ENCODE peak calls at places on chromosomes 13 and 19, in four cellular contexts. J, I, Z and U are unnamed samples.

GRCh38 chr13:30892966-30893365 is 13.1 kb upstream of the MEDAG start:
- DNase-seq in Z (peak), J (peak), I (no peak), U (no peak)

GRCh38 chr19:30653646-30654386 is 281.6 kb downstream of the ZNF536 start:
- DNase-seq in Z (no peak), J (no peak), I (no peak), U (no peak)

GRCh38 chr13:46374710-46375109 is 12.3 kb downstream of the RUBCNL start:
- DNase-seq in J (no peak), Z (no peak), I (no peak), U (no peak)

GRCh38 chr13:99294198-99294597 is 13.0 kb downstream of the GPR183 start:
- DNase-seq in Z (no peak), J (no peak), I (no peak), U (no peak)

GRCh38 chr13:72842991-72843390 is 61.1 kb downstream of the PIBF1 start:
- DNase-seq in J (no peak), Z (no peak), I (no peak), U (no peak)

GRCh38 chr19:2294377-2295335 is 12.7 kb upstream of the PEAK3 start:
- DNase-seq in I (peak), J (no peak), Z (peak), U (no peak)

GRCh38 chr19:11018179-11018578 is 57.3 kb downstream of the SMARCA4 start:
- DNase-seq in I (no peak), Z (no peak), J (no peak), U (no peak)

GRCh38 chr13:108322206-108322824 is 52.8 kb downstream of the TNFSF13B start:
- DNase-seq in I (no peak), Z (peak), J (no peak), U (peak)

GRCh38 chr13:40187836-40188591 is 478.4 kb downstream of the FOXO1 start:
- DNase-seq in Z (no peak), I (no peak), J (no peak), U (peak)

GRCh38 chr19:16825312-16826168 is 3.7 kb upstream of the SIN3B start:
- DNase-seq in J (peak), Z (peak), I (no peak), U (peak)

GRCh38 chr13:89822467-89822866 is 1525.0 kb upstream of the MIR17HG start:
- DNase-seq in I (no peak), Z (no peak), J (no peak), U (no peak)

GRCh38 chr13:113657851-113658741 is at the start of gene ATP4B:
- DNase-seq in I (no peak), Z (no peak), J (peak), U (no peak)

GRCh38 chr13:51814825-51815650 is 11.1 kb upstream of the DHRS12 start:
- DNase-seq in Z (peak), J (peak), I (no peak), U (peak)

GRCh38 chr19:16351133-16351809 is 26.6 kb downstream of the KLF2 start:
- DNase-seq in J (no peak), I (no peak), Z (peak), U (no peak)

GRCh38 chr19:30551271-30551670 is 179.1 kb downstream of the ZNF536 start:
- DNase-seq in Z (no peak), I (no peak), J (no peak), U (no peak)

GRCh38 chr13:104837756-104838155 is 1697.7 kb downstream of the EFNB2 start:
- DNase-seq in Z (no peak), J (no peak), I (no peak), U (no peak)

GRCh38 chr19:18790566-18791314 is at the start of gene COMP:
- DNase-seq in J (no peak), I (no peak), Z (no peak), U (no peak)

GRCh38 chr19:37594982-37595382 is 306 bp downstream of the ZNF540 start:
- DNase-seq in I (no peak), J (peak), Z (peak), U (no peak)

GRCh38 chr13:78160793-78161192 is 242.2 kb upstream of the EDNRB start:
- DNase-seq in Z (peak), I (peak), J (no peak), U (peak)

GRCh38 chr13:46844431-46844830 is 47.5 kb upstream of the ESD start:
- DNase-seq in Z (peak), I (no peak), J (no peak), U (no peak)

GRCh38 chr13:82717249-82717648 is 1165.0 kb downstream of the SLITRK1 start:
- DNase-seq in J (no peak), I (peak), Z (peak), U (peak)

GRCh38 chr13:44373247-44373600 is 400 bp upstream of the SERP2 start:
- DNase-seq in Z (no peak), J (no peak), I (no peak), U (no peak)

GRCh38 chr13:50596776-50597203 is 246.7 kb downstream of the DLEU7 start:
- DNase-seq in Z (no peak), J (no peak), I (no peak), U (no peak)

GRCh38 chr19:18393836-18394235 is 3.6 kb downstream of the LRRC25 start:
- DNase-seq in Z (no peak), I (no peak), J (no peak), U (no peak)

GRCh38 chr13:60431108-60431700 is 34.2 kb downstream of the TDRD3 start:
- DNase-seq in I (peak), J (no peak), Z (peak), U (peak)

GRCh38 chr19:40754611-40755247 is 3.7 kb downstream of the SNRPA start:
- DNase-seq in Z (peak), J (no peak), I (no peak), U (no peak)

GRCh38 chr19:925912-926594 is at the start of gene ARID3A:
- DNase-seq in I (no peak), Z (no peak), J (peak), U (no peak)

GRCh38 chr13:48411281-48412099 is 1.4 kb downstream of the LPAR6 start:
- DNase-seq in J (no peak), Z (peak), I (no peak), U (peak)

GRCh38 chr13:25871389-25872125 is 180.3 kb downstream of the SHISA2 start:
- DNase-seq in I (no peak), J (no peak), Z (no peak), U (no peak)

GRCh38 chr13:111852701-111853100 is 214.2 kb upstream of the SOX1 start:
- DNase-seq in J (no peak), Z (no peak), I (no peak), U (no peak)

GRCh38 chr13:42740753-42741152 is 40.6 kb upstream of the FAM216B start:
- DNase-seq in Z (no peak), J (peak), I (no peak), U (no peak)

GRCh38 chr13:95623141-95623540 is 21.4 kb downstream of the DZIP1 start:
- DNase-seq in I (no peak), J (no peak), Z (no peak), U (no peak)

GRCh38 chr13:101799196-101799595 is 346.7 kb downstream of the ITGBL1 start:
- DNase-seq in I (no peak), J (no peak), Z (no peak), U (no peak)

GRCh38 chr19:8261881-8262280 is 46.3 kb downstream of the CD320 start:
- DNase-seq in J (peak), I (no peak), Z (no peak), U (no peak)

DNA sequence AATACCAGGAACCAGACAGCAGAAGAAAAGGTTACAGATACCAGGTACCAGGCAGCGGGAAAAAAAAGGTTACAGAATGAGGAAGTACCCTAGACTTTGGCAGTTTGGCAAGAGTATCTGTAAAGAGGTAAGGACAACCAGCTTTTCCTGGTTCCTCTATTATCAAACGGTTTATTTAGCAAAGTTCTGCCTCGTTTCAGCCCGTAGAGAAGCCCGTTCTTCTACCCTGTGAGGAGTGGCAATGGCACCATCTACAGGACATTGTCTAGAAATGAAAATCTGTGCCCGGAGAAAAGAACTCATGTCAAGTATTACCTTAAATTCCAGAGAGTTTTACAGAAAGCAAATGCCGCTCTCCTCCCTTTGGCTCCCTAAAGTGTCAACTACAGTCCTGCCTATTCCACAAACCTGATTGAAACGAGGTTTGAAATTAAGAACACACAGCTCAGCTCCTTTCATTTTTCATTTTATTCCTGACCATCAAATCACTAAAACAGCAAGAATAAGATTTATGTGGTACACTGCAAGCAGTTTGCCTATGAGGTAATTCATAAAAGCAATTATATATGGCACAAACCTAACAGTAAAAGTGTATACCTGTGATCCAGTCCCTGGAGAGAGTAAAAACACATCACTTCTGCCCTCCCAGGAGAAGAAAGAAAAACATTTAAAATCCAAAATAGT is 226.3 kb downstream of the SLC7A1 start:
- DNase-seq in I (no peak), J (no peak), Z (peak), U (peak)
- TF ChIP-seq CTCF in I (peak), J (peak), Z (peak), U (peak)

GRCh38 chr19:45766919-45767346 is 2.1 kb downstream of the SIX5 start:
- DNase-seq in J (no peak), Z (peak), I (no peak), U (peak)
- H3K4me3 ChIP-seq in J (peak), Z (peak), I (peak), U (peak)

GRCh38 chr19:12035220-12036172 is at the start of gene ZNF433:
- DNase-seq in I (peak), J (peak), Z (peak), U (peak)
- TF ChIP-seq CTCF in I (no peak), J (no peak), Z (no peak), U (no peak)

DNA sequence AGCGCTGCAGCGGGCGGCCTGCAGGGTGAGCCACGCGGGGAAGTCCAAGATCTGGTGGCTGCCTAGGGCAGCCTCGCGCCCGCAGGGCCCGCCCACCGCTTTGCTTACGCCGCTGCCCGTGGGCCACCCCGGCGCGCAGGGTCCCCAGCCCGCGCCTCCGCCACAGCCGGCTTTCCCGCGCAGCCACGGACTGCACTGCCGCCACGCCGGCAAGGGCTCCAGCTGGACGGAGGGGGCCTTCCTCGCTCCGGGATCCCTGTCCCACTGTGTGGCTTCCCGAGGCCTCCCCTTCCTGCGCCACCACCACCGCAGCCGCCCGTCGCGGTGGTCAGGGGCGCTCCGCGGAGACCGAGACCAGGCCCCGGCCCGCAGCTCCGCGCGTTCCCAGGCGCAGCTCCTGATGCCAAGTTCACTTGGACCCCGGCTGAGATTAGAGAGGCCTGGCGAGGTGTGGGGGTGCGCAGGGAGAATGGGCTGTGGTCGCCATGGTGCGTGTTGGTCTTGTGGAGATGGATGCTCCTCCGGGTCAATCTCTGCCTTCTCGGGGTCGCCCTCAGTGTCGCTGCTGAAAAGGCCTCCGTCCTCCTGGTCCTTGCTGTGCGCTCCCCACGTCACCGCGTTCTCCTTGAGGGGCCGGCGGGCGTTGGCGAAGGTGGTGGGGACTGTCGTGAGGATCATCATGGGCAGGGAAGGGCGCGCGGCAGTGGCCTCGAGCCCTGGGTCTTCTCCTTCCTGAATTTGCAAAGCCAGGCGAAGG is 17.9 kb upstream of the RNF17 start:
- DNase-seq in I (no peak), J (no peak), Z (no peak), U (peak)
- H3K4me3 ChIP-seq in I (no peak), J (peak), Z (no peak), U (no peak)

GRCh38 chr13:66003558-66003957 is 1226.6 kb downstream of the PCDH9 start:
- DNase-seq in Z (no peak), I (no peak), J (no peak), U (no peak)
- TF ChIP-seq CTCF in Z (no peak), I (no peak), J (no peak), U (no peak)

DNA sequence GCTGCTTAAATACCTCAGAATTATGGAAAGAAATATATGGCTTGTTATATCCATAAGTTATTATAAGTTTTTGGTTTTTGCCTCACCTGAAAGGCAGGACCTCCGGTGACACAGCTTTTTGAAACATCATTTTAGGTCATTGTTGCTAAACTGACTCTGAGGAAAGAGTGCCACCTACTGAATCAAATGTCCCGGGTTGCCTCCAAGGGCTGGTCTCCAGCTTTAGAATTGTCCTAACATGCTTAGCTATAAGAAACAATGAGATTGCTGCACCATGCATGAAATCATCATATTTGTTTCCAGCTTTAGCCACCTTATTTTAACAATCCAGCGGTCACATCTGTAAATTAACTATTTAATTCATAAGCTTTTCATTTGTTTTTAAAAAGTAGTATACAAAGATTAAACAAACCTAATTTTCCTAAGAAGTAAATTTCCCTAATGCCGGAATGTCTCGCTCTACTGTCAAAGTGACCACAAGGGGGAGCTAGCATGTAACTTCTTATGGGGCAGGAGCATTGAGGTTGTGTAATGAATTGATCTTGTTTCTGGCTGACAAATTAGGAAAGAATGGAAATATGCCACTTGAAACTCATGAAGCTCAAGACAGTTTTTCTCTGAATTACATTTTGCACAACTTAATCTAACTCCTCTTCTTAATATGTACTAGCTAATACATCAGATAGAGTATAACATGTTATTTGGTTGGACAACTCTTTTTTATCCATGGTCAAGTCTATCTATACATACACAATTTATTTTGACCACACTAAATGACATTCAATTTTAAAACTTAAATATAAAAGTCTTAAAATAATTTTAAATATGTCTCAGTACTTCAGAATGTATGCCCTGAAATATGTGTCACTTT is 6.7 kb upstream of the PCDH17 start:
- DNase-seq in I (no peak), Z (peak), J (no peak), U (peak)
- H3K4me3 ChIP-seq in I (no peak), Z (no peak), J (no peak), U (no peak)